ENCODE peak calls at places on chromosomes 16 and 17, in eight cellular contexts. One of them, this sample, is unnamed.

GRCh38 chr16:14486520-14487303 is 143.3 kb downstream of the PARN start:
- DNase-seq in astrocyte of the cerebellum: peak
- DNase-seq in stimulated activated CD8-positive, alpha-beta memory T cell treated with anti-CD3 and anti-CD28 coated beads, Interleukin-4, amount 100 ng/mL, for 1 hour: no peak
- DNase-seq in iris pigment epithelial cell: peak
- DNase-seq in NCI-H1048: peak
- DNase-seq in naive thymus-derived CD8-positive, alpha-beta T cell: no peak
- DNase-seq in H54: peak
- DNase-seq in AG08395: peak
- DNase-seq in this sample: no peak

GRCh38 chr16:68778551-68779231 is 41.6 kb downstream of the CDH1 start:
- DNase-seq in astrocyte of the cerebellum: no peak
- DNase-seq in stimulated activated CD8-positive, alpha-beta memory T cell treated with anti-CD3 and anti-CD28 coated beads, Interleukin-4, amount 100 ng/mL, for 1 hour: no peak
- DNase-seq in iris pigment epithelial cell: no peak
- DNase-seq in NCI-H1048: no peak
- DNase-seq in naive thymus-derived CD8-positive, alpha-beta T cell: no peak
- DNase-seq in H54: no peak
- DNase-seq in AG08395: no peak
- DNase-seq in this sample: no peak

GRCh38 chr17:36545093-36545464 is 360 bp downstream of the GGNBP2 start:
- DNase-seq in astrocyte of the cerebellum: no peak
- DNase-seq in stimulated activated CD8-positive, alpha-beta memory T cell treated with anti-CD3 and anti-CD28 coated beads, Interleukin-4, amount 100 ng/mL, for 1 hour: no peak
- DNase-seq in iris pigment epithelial cell: no peak
- DNase-seq in NCI-H1048: no peak
- DNase-seq in naive thymus-derived CD8-positive, alpha-beta T cell: no peak
- DNase-seq in H54: no peak
- DNase-seq in AG08395: no peak
- DNase-seq in this sample: no peak

GRCh38 chr16:88790312-88791150 is 5.5 kb upstream of the PIEZO1 start:
- DNase-seq in astrocyte of the cerebellum: no peak
- DNase-seq in stimulated activated CD8-positive, alpha-beta memory T cell treated with anti-CD3 and anti-CD28 coated beads, Interleukin-4, amount 100 ng/mL, for 1 hour: no peak
- DNase-seq in iris pigment epithelial cell: peak
- DNase-seq in NCI-H1048: no peak
- DNase-seq in naive thymus-derived CD8-positive, alpha-beta T cell: no peak
- DNase-seq in H54: no peak
- DNase-seq in AG08395: peak
- DNase-seq in this sample: peak

GRCh38 chr16:29789775-29790182 is 772 bp upstream of the KIF22 start:
- DNase-seq in astrocyte of the cerebellum: no peak
- DNase-seq in stimulated activated CD8-positive, alpha-beta memory T cell treated with anti-CD3 and anti-CD28 coated beads, Interleukin-4, amount 100 ng/mL, for 1 hour: no peak
- DNase-seq in iris pigment epithelial cell: no peak
- DNase-seq in NCI-H1048: no peak
- DNase-seq in naive thymus-derived CD8-positive, alpha-beta T cell: no peak
- DNase-seq in H54: no peak
- DNase-seq in AG08395: no peak
- DNase-seq in this sample: no peak

GRCh38 chr17:2214047-2214717 is 89.4 kb downstream of the SMG6 start:
- DNase-seq in astrocyte of the cerebellum: no peak
- DNase-seq in stimulated activated CD8-positive, alpha-beta memory T cell treated with anti-CD3 and anti-CD28 coated beads, Interleukin-4, amount 100 ng/mL, for 1 hour: no peak
- DNase-seq in iris pigment epithelial cell: peak
- DNase-seq in NCI-H1048: no peak
- DNase-seq in naive thymus-derived CD8-positive, alpha-beta T cell: no peak
- DNase-seq in H54: peak
- DNase-seq in AG08395: peak
- DNase-seq in this sample: no peak

GRCh38 chr16:81558077-81558443 is 113.5 kb downstream of the CMIP start:
- DNase-seq in astrocyte of the cerebellum: no peak
- DNase-seq in stimulated activated CD8-positive, alpha-beta memory T cell treated with anti-CD3 and anti-CD28 coated beads, Interleukin-4, amount 100 ng/mL, for 1 hour: no peak
- DNase-seq in iris pigment epithelial cell: no peak
- DNase-seq in NCI-H1048: no peak
- DNase-seq in naive thymus-derived CD8-positive, alpha-beta T cell: no peak
- DNase-seq in H54: no peak
- DNase-seq in AG08395: no peak
- DNase-seq in this sample: no peak

GRCh38 chr17:49616086-49616485 is 40.4 kb downstream of the NXPH3 start:
- DNase-seq in astrocyte of the cerebellum: no peak
- DNase-seq in stimulated activated CD8-positive, alpha-beta memory T cell treated with anti-CD3 and anti-CD28 coated beads, Interleukin-4, amount 100 ng/mL, for 1 hour: no peak
- DNase-seq in iris pigment epithelial cell: no peak
- DNase-seq in NCI-H1048: no peak
- DNase-seq in naive thymus-derived CD8-positive, alpha-beta T cell: no peak
- DNase-seq in H54: no peak
- DNase-seq in AG08395: peak
- DNase-seq in this sample: no peak

GRCh38 chr16:80968386-80969113 is 38.1 kb downstream of the CMC2 start:
- DNase-seq in astrocyte of the cerebellum: peak
- DNase-seq in stimulated activated CD8-positive, alpha-beta memory T cell treated with anti-CD3 and anti-CD28 coated beads, Interleukin-4, amount 100 ng/mL, for 1 hour: no peak
- DNase-seq in iris pigment epithelial cell: peak
- DNase-seq in NCI-H1048: no peak
- DNase-seq in naive thymus-derived CD8-positive, alpha-beta T cell: no peak
- DNase-seq in H54: no peak
- DNase-seq in AG08395: peak
- DNase-seq in this sample: no peak

GRCh38 chr17:30477758-30478115 is 529 bp downstream of the GOSR1 start:
- DNase-seq in astrocyte of the cerebellum: no peak
- DNase-seq in stimulated activated CD8-positive, alpha-beta memory T cell treated with anti-CD3 and anti-CD28 coated beads, Interleukin-4, amount 100 ng/mL, for 1 hour: no peak
- DNase-seq in iris pigment epithelial cell: peak
- DNase-seq in NCI-H1048: no peak
- DNase-seq in naive thymus-derived CD8-positive, alpha-beta T cell: peak
- DNase-seq in H54: no peak
- DNase-seq in AG08395: peak
- DNase-seq in this sample: peak

GRCh38 chr16:68676113-68676860 is 31.2 kb downstream of the CDH3 start:
- DNase-seq in astrocyte of the cerebellum: no peak
- DNase-seq in stimulated activated CD8-positive, alpha-beta memory T cell treated with anti-CD3 and anti-CD28 coated beads, Interleukin-4, amount 100 ng/mL, for 1 hour: no peak
- DNase-seq in iris pigment epithelial cell: no peak
- DNase-seq in NCI-H1048: no peak
- DNase-seq in naive thymus-derived CD8-positive, alpha-beta T cell: no peak
- DNase-seq in H54: no peak
- DNase-seq in AG08395: peak
- DNase-seq in this sample: no peak

GRCh38 chr17:823501-823902 is 41.3 kb downstream of the MRM3 start:
- DNase-seq in astrocyte of the cerebellum: no peak
- DNase-seq in stimulated activated CD8-positive, alpha-beta memory T cell treated with anti-CD3 and anti-CD28 coated beads, Interleukin-4, amount 100 ng/mL, for 1 hour: no peak
- DNase-seq in iris pigment epithelial cell: no peak
- DNase-seq in NCI-H1048: no peak
- DNase-seq in naive thymus-derived CD8-positive, alpha-beta T cell: no peak
- DNase-seq in H54: no peak
- DNase-seq in AG08395: no peak
- DNase-seq in this sample: no peak

GRCh38 chr17:72432143-72432604 is 311.4 kb downstream of the SOX9 start:
- DNase-seq in astrocyte of the cerebellum: no peak
- DNase-seq in stimulated activated CD8-positive, alpha-beta memory T cell treated with anti-CD3 and anti-CD28 coated beads, Interleukin-4, amount 100 ng/mL, for 1 hour: no peak
- DNase-seq in iris pigment epithelial cell: no peak
- DNase-seq in NCI-H1048: peak
- DNase-seq in naive thymus-derived CD8-positive, alpha-beta T cell: no peak
- DNase-seq in H54: no peak
- DNase-seq in AG08395: no peak
- DNase-seq in this sample: no peak

GRCh38 chr17:6458416-6458950 is 14.2 kb downstream of the PIMREG start:
- DNase-seq in astrocyte of the cerebellum: no peak
- DNase-seq in stimulated activated CD8-positive, alpha-beta memory T cell treated with anti-CD3 and anti-CD28 coated beads, Interleukin-4, amount 100 ng/mL, for 1 hour: no peak
- DNase-seq in iris pigment epithelial cell: no peak
- DNase-seq in NCI-H1048: no peak
- DNase-seq in naive thymus-derived CD8-positive, alpha-beta T cell: no peak
- DNase-seq in H54: no peak
- DNase-seq in AG08395: no peak
- DNase-seq in this sample: no peak

GRCh38 chr17:48241131-48241591 is 133.6 kb downstream of the SNX11 start:
- DNase-seq in astrocyte of the cerebellum: peak
- DNase-seq in stimulated activated CD8-positive, alpha-beta memory T cell treated with anti-CD3 and anti-CD28 coated beads, Interleukin-4, amount 100 ng/mL, for 1 hour: no peak
- DNase-seq in iris pigment epithelial cell: peak
- DNase-seq in NCI-H1048: no peak
- DNase-seq in naive thymus-derived CD8-positive, alpha-beta T cell: no peak
- DNase-seq in H54: peak
- DNase-seq in AG08395: peak
- DNase-seq in this sample: no peak

GRCh38 chr17:68453991-68454665 is 3.2 kb downstream of the WIPI1 start:
- DNase-seq in astrocyte of the cerebellum: no peak
- DNase-seq in stimulated activated CD8-positive, alpha-beta memory T cell treated with anti-CD3 and anti-CD28 coated beads, Interleukin-4, amount 100 ng/mL, for 1 hour: no peak
- DNase-seq in iris pigment epithelial cell: no peak
- DNase-seq in NCI-H1048: no peak
- DNase-seq in naive thymus-derived CD8-positive, alpha-beta T cell: no peak
- DNase-seq in H54: no peak
- DNase-seq in AG08395: no peak
- DNase-seq in this sample: no peak

GRCh38 chr17:40522250-40522960 is 21.0 kb upstream of the TNS4 start:
- DNase-seq in astrocyte of the cerebellum: no peak
- DNase-seq in stimulated activated CD8-positive, alpha-beta memory T cell treated with anti-CD3 and anti-CD28 coated beads, Interleukin-4, amount 100 ng/mL, for 1 hour: no peak
- DNase-seq in iris pigment epithelial cell: peak
- DNase-seq in NCI-H1048: no peak
- DNase-seq in naive thymus-derived CD8-positive, alpha-beta T cell: no peak
- DNase-seq in H54: no peak
- DNase-seq in AG08395: no peak
- DNase-seq in this sample: no peak

GRCh38 chr17:40181205-40181604 is 3.9 kb downstream of the RAPGEFL1 start:
- DNase-seq in astrocyte of the cerebellum: no peak
- DNase-seq in stimulated activated CD8-positive, alpha-beta memory T cell treated with anti-CD3 and anti-CD28 coated beads, Interleukin-4, amount 100 ng/mL, for 1 hour: no peak
- DNase-seq in iris pigment epithelial cell: no peak
- DNase-seq in NCI-H1048: no peak
- DNase-seq in naive thymus-derived CD8-positive, alpha-beta T cell: no peak
- DNase-seq in H54: no peak
- DNase-seq in AG08395: no peak
- DNase-seq in this sample: no peak

GRCh38 chr16:4702466-4702808 is 9.1 kb downstream of the NUDT16L1 start:
- DNase-seq in astrocyte of the cerebellum: no peak
- DNase-seq in stimulated activated CD8-positive, alpha-beta memory T cell treated with anti-CD3 and anti-CD28 coated beads, Interleukin-4, amount 100 ng/mL, for 1 hour: no peak
- DNase-seq in iris pigment epithelial cell: no peak
- DNase-seq in NCI-H1048: no peak
- DNase-seq in naive thymus-derived CD8-positive, alpha-beta T cell: no peak
- DNase-seq in H54: no peak
- DNase-seq in AG08395: no peak
- DNase-seq in this sample: no peak

GRCh38 chr17:81333626-81334368 is 38.7 kb upstream of the SLC38A10 start:
- DNase-seq in astrocyte of the cerebellum: no peak
- DNase-seq in stimulated activated CD8-positive, alpha-beta memory T cell treated with anti-CD3 and anti-CD28 coated beads, Interleukin-4, amount 100 ng/mL, for 1 hour: no peak
- DNase-seq in iris pigment epithelial cell: no peak
- DNase-seq in NCI-H1048: no peak
- DNase-seq in naive thymus-derived CD8-positive, alpha-beta T cell: no peak
- DNase-seq in H54: no peak
- DNase-seq in AG08395: no peak
- DNase-seq in this sample: no peak

GRCh38 chr17:59366040-59366757 is 34.7 kb downstream of the YPEL2 start:
- DNase-seq in astrocyte of the cerebellum: no peak
- DNase-seq in stimulated activated CD8-positive, alpha-beta memory T cell treated with anti-CD3 and anti-CD28 coated beads, Interleukin-4, amount 100 ng/mL, for 1 hour: no peak
- DNase-seq in iris pigment epithelial cell: peak
- DNase-seq in NCI-H1048: no peak
- DNase-seq in naive thymus-derived CD8-positive, alpha-beta T cell: no peak
- DNase-seq in H54: no peak
- DNase-seq in AG08395: no peak
- DNase-seq in this sample: no peak

GRCh38 chr16:11165349-11165748 is 90.7 kb downstream of the SOCS1 start:
- DNase-seq in astrocyte of the cerebellum: no peak
- DNase-seq in stimulated activated CD8-positive, alpha-beta memory T cell treated with anti-CD3 and anti-CD28 coated beads, Interleukin-4, amount 100 ng/mL, for 1 hour: no peak
- DNase-seq in iris pigment epithelial cell: no peak
- DNase-seq in NCI-H1048: no peak
- DNase-seq in naive thymus-derived CD8-positive, alpha-beta T cell: no peak
- DNase-seq in H54: no peak
- DNase-seq in AG08395: no peak
- DNase-seq in this sample: no peak

GRCh38 chr17:30095507-30096244 is 20.9 kb upstream of the NSRP1 start:
- DNase-seq in astrocyte of the cerebellum: peak
- DNase-seq in stimulated activated CD8-positive, alpha-beta memory T cell treated with anti-CD3 and anti-CD28 coated beads, Interleukin-4, amount 100 ng/mL, for 1 hour: no peak
- DNase-seq in iris pigment epithelial cell: peak
- DNase-seq in NCI-H1048: no peak
- DNase-seq in naive thymus-derived CD8-positive, alpha-beta T cell: no peak
- DNase-seq in H54: peak
- DNase-seq in AG08395: peak
- DNase-seq in this sample: no peak

GRCh38 chr17:33398386-33398785 is 105.3 kb upstream of the ASIC2 start:
- DNase-seq in astrocyte of the cerebellum: no peak
- DNase-seq in stimulated activated CD8-positive, alpha-beta memory T cell treated with anti-CD3 and anti-CD28 coated beads, Interleukin-4, amount 100 ng/mL, for 1 hour: no peak
- DNase-seq in iris pigment epithelial cell: no peak
- DNase-seq in NCI-H1048: no peak
- DNase-seq in naive thymus-derived CD8-positive, alpha-beta T cell: no peak
- DNase-seq in H54: no peak
- DNase-seq in AG08395: no peak
- DNase-seq in this sample: no peak

GRCh38 chr16:88195911-88196465 is 186.8 kb upstream of the ZNF469 start:
- DNase-seq in astrocyte of the cerebellum: no peak
- DNase-seq in stimulated activated CD8-positive, alpha-beta memory T cell treated with anti-CD3 and anti-CD28 coated beads, Interleukin-4, amount 100 ng/mL, for 1 hour: no peak
- DNase-seq in iris pigment epithelial cell: no peak
- DNase-seq in NCI-H1048: no peak
- DNase-seq in naive thymus-derived CD8-positive, alpha-beta T cell: no peak
- DNase-seq in H54: no peak
- DNase-seq in AG08395: no peak
- DNase-seq in this sample: no peak

GRCh38 chr17:59907467-59907866 is 14.5 kb downstream of the RPS6KB1 start:
- DNase-seq in astrocyte of the cerebellum: no peak
- DNase-seq in stimulated activated CD8-positive, alpha-beta memory T cell treated with anti-CD3 and anti-CD28 coated beads, Interleukin-4, amount 100 ng/mL, for 1 hour: no peak
- DNase-seq in iris pigment epithelial cell: no peak
- DNase-seq in NCI-H1048: no peak
- DNase-seq in naive thymus-derived CD8-positive, alpha-beta T cell: no peak
- DNase-seq in H54: no peak
- DNase-seq in AG08395: no peak
- DNase-seq in this sample: no peak